ENCODE peak calls at places on chromosomes 7 and 10, in six cellular contexts. M is MM.1S; S is brain microvascular endothelial cell; A is HCT116; P is CD4-positive, CD25-positive, alpha-beta regulatory T cell; L is neuronal stem cell. K is an unnamed sample. For H3K27me3, the result is how much of the 10 kb centered on the place peaks cover.

GRCh38 chr10:112913661-112914287 is 36.3 kb upstream of the TCF7L2 start:
- DNase-seq in M (no peak), S (no peak), A (no peak), P (no peak), L (no peak), K (no peak)

GRCh38 chr7:141232286-141233051 is 158.6 kb downstream of the TMEM178B start:
- DNase-seq in M (no peak), S (no peak), A (no peak), P (no peak), L (no peak), K (no peak)

GRCh38 chr10:71714055-71714454 is 5.5 kb downstream of the C10orf105 start:
- DNase-seq in M (no peak), S (no peak), A (no peak), P (peak), L (no peak), K (no peak)

GRCh38 chr10:87090779-87091178 is 3.9 kb downstream of the GLUD1 start:
- DNase-seq in M (no peak), S (no peak), A (no peak), P (no peak), L (no peak), K (no peak)

GRCh38 chr10:14017380-14017943 is 313.3 kb downstream of the FRMD4A start:
- DNase-seq in M (no peak), S (no peak), A (no peak), P (no peak), L (no peak), K (no peak)

GRCh38 chr7:155372782-155373358 is 75.2 kb downstream of the INSIG1 start:
- DNase-seq in M (no peak), S (no peak), A (no peak), P (no peak), L (no peak), K (no peak)

GRCh38 chr10:70664702-70665195 is 7.6 kb upstream of the ADAMTS14 start:
- DNase-seq in M (no peak), S (peak), A (no peak), P (no peak), L (no peak), K (peak)

GRCh38 chr10:133356549-133356948 is 1.3 kb downstream of the FUOM start:
- DNase-seq in M (no peak), S (no peak), A (no peak), P (no peak), L (no peak), K (no peak)

GRCh38 chr10:99430451-99431189 is at the start of gene GOT1:
- DNase-seq in M (peak), S (peak), A (peak), P (peak), L (peak), K (peak)

GRCh38 chr7:135188298-135188984 is 17.9 kb upstream of the CYREN start:
- DNase-seq in M (no peak), S (no peak), A (no peak), P (no peak), L (no peak), K (peak)

GRCh38 chr10:78584266-78584665 is 484.5 kb upstream of the ZMIZ1 start:
- DNase-seq in M (no peak), S (no peak), A (no peak), P (no peak), L (no peak), K (no peak)

GRCh38 chr7:112715525-112715924 is 74.7 kb downstream of the TMEM168 start:
- DNase-seq in M (no peak), S (no peak), A (no peak), P (no peak), L (no peak), K (no peak)

DNA sequence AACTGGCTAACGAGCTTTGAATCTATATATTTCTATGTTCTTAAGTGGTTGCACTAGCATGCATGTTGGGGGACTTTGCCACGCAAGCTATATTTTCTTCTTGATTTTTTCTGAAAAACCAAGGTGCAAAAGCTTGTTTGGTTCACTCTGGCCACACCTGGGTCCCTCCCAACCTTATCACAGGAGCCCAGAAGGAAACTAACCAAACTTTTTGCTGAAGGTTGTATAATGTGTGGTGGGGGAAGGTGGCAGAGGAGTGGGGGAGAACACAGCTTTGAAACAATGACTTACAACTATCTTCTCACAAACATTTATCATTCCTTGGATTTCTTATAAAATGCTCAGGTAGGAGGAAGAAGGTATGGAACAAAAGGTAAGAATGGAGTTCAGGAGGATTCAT is 75.3 kb downstream of the TMEM168 start:
- DNase-seq in M (no peak), S (no peak), A (no peak), P (no peak), L (no peak), K (no peak)
- H3K4me3 ChIP-seq in M (no peak), S (no peak), A (no peak), P (no peak), L (no peak), K (no peak)

DNA sequence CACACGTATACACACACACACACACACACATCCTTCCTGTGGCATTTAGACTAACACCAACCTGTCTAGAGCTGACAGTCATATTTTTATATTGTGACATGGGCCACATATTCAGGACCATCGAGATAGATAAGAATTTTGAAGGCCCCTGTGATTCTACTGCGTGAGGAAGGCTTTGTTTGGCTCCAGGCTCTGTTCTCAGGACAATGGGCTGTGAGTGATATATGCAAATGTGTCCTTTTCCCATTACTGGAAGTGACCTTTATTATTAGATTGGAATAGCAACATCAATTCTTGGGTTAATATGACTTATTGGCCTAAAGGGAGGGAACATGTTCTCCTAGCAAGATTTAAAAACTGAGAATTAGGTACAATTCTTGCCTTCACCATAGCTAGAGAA is 156.1 kb downstream of the SPAG6 start:
- DNase-seq in M (no peak), S (no peak), A (no peak), P (no peak), L (no peak), K (no peak)
- H3K27ac ChIP-seq in M (no peak), S (no peak), A (no peak), P (no peak), L (no peak), K (no peak)

GRCh38 chr7:98157761-98158160 is 51.1 kb downstream of the LMTK2 start:
- DNase-seq in M (no peak), S (no peak), A (no peak), P (no peak), L (no peak), K (no peak)
- H3K27me3 ChIP-seq in M (under half), S (under half), A (under half), P (under half), L (under half), K (under half)

GRCh38 chr7:151018421-151019129 is 5.7 kb downstream of the ATG9B start:
- DNase-seq in M (no peak), S (no peak), A (no peak), P (peak), L (no peak), K (no peak)
- H3K4me3 ChIP-seq in M (peak), S (peak), A (no peak), P (no peak), L (peak), K (peak)

DNA sequence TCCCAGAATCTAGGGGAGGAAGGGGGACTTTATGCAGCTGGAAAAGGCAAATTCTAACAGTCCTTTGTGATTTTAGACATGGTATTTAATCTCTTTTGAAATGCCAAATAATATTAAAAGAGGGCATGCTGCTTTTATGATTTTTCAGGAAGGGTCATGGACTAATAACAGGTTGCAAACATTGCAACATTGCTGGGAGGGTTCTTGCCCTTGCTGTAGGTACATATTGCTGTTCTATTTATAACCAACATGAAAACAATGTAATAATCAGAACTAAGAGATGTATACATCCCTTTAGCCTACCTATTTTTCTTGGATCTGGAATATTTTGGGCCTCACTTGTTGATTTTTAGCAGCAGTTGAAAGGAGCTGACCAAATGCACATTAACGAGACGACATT is 411.6 kb downstream of the KCNMA1 start:
- DNase-seq in M (no peak), S (no peak), A (no peak), P (no peak), L (no peak), K (no peak)
- H3K27ac ChIP-seq in M (peak), S (no peak), A (no peak), P (no peak), L (no peak), K (no peak)

DNA sequence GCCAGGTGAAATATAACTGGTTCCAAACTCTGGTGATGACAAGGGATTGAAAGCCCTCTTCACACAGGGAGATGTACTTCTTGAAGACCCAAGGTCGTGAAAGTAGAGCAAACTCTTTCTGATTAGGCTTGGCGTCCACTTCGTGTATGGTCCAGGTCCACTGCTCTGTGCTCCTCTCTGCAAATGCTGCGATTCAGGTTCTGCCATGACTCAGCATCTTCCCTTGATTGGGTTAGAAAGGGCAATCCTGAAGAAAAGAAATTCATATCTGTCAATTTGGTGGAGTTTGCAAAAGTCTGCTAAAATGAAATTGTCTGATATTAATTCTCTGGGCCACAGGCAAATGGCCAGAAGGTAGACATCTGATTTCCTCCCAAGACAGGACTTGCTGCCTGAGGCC is 431.4 kb downstream of the ACTR3B start:
- DNase-seq in M (no peak), S (no peak), A (no peak), P (no peak), L (no peak), K (no peak)
- H3K27me3 ChIP-seq in M (under half), S (under half), A (under half), P (under half), L (under half), K (under half)

GRCh38 chr7:48389977-48390376 is 218.7 kb downstream of the ABCA13 start:
- DNase-seq in M (no peak), S (peak), A (no peak), P (no peak), L (no peak), K (peak)
- H3K4me3 ChIP-seq in M (no peak), S (no peak), A (no peak), P (no peak), L (no peak), K (no peak)

DNA sequence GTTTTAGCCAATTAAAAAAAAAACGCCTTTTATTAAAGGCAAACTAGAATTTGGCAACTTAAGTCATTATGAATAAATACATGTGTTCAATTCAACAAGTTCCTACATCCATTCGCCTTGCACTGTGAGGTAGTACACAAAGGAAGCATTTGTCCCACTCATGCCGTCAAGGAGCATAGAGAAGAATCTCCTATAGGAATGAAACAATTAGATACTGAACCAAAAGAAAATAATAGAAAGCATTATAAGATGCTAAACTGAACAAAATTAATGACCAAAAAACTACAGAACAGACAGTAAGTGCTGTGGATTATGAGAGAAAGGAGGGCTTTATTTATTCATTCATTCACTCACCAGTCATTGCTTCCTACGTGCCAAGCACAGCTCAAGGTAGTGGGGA is 42.2 kb downstream of the SNX13 start:
- DNase-seq in M (no peak), S (no peak), A (no peak), P (no peak), L (no peak), K (no peak)
- H3K27ac ChIP-seq in M (no peak), S (no peak), A (no peak), P (no peak), L (no peak), K (no peak)

DNA sequence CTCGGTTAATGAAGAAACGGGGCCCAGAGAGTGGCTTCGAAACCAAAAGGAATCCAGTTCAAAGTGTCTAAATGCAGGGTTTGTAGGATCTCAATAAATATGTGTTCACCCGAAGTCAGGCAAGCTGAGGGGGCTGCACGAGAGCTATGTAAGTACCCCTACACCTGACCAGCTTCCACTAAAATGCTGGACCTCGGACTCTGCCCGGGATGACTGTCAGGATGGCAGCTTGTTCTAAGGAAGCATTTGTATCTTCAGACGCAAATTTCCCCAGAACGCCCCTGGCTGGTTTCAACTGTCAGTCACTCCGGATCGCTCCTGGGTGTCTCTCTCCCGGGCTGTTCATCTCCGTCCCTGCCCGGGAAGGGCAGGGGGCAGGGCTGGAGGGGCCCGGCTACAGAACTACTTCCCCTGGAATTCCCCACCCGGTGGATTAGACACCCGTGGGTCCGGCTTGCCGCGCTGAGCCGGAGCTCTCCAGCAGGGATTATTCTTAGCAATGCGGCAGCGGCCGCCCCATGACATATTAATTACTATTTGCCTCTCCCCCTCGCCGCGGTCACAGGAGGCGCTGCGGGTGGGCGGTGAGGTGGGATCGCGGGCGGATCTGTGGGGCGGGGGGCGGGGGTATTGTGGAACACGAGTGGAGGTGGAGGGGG is 275.8 kb upstream of the NEBL start:
- DNase-seq in M (no peak), S (no peak), A (no peak), P (no peak), L (no peak), K (no peak)
- H3K27me3 ChIP-seq in M (under half), S (under half), A (under half), P (under half), L (under half), K (under half)

K was measured in mammary epithelial cell.